ENCODE peak calls at places on chromosome 1, in seven cellular contexts. One of them, this sample, is unnamed.

GRCh38 chr1:59892836-59893811 is 33.4 kb downstream of the CYP2J2 start:
- DNase-seq in heart left ventricle: no peak
- DNase-seq in ascending aorta: no peak
- DNase-seq in esophagus muscularis mucosa: no peak
- DNase-seq in spleen: no peak
- DNase-seq in upper lobe of right lung: no peak
- DNase-seq in adipocyte: no peak
- DNase-seq in this sample: no peak

GRCh38 chr1:40185951-40186864 is 25.0 kb downstream of the RLF start:
- DNase-seq in ascending aorta: no peak
- DNase-seq in esophagus muscularis mucosa: no peak
- DNase-seq in spleen: no peak
- DNase-seq in heart left ventricle: no peak
- DNase-seq in adipocyte: no peak
- DNase-seq in upper lobe of right lung: no peak
- DNase-seq in this sample: no peak

GRCh38 chr1:53365405-53366063 is 37.7 kb upstream of the LRP8 start:
- DNase-seq in ascending aorta: peak; percentile 38
- DNase-seq in spleen: peak; percentile 64
- DNase-seq in esophagus muscularis mucosa: peak; percentile 81
- DNase-seq in upper lobe of right lung: peak; percentile 77
- DNase-seq in heart left ventricle: no peak
- DNase-seq in adipocyte: no peak
- DNase-seq in this sample: no peak

GRCh38 chr1:64212023-64212422 is 8.6 kb downstream of the UBE2U start:
- DNase-seq in heart left ventricle: no peak
- DNase-seq in esophagus muscularis mucosa: no peak
- DNase-seq in upper lobe of right lung: no peak
- DNase-seq in adipocyte: peak; percentile 75
- DNase-seq in ascending aorta: no peak
- DNase-seq in spleen: no peak
- DNase-seq in this sample: no peak

GRCh38 chr1:1987142-1987510 is 16.5 kb downstream of the CFAP74 start:
- DNase-seq in spleen: no peak
- DNase-seq in upper lobe of right lung: no peak
- DNase-seq in ascending aorta: no peak
- DNase-seq in esophagus muscularis mucosa: no peak
- DNase-seq in adipocyte: no peak
- DNase-seq in heart left ventricle: no peak
- DNase-seq in this sample: no peak

GRCh38 chr1:47388548-47389238 is 27.4 kb upstream of the FOXE3 start:
- DNase-seq in adipocyte: peak; percentile 86
- DNase-seq in spleen: no peak
- DNase-seq in esophagus muscularis mucosa: no peak
- DNase-seq in ascending aorta: peak; percentile 74
- DNase-seq in heart left ventricle: peak; percentile 42
- DNase-seq in upper lobe of right lung: no peak
- DNase-seq in this sample: peak; percentile 63

GRCh38 chr1:158930504-158930903 is 848 bp upstream of the PYHIN1 start:
- DNase-seq in esophagus muscularis mucosa: no peak
- DNase-seq in heart left ventricle: no peak
- DNase-seq in spleen: no peak
- DNase-seq in ascending aorta: no peak
- DNase-seq in upper lobe of right lung: no peak
- DNase-seq in adipocyte: no peak
- DNase-seq in this sample: no peak

GRCh38 chr1:240758296-240758695 is 146.3 kb upstream of the GREM2 start:
- DNase-seq in spleen: no peak
- DNase-seq in heart left ventricle: no peak
- DNase-seq in ascending aorta: no peak
- DNase-seq in adipocyte: no peak
- DNase-seq in upper lobe of right lung: no peak
- DNase-seq in esophagus muscularis mucosa: no peak
- DNase-seq in this sample: no peak

GRCh38 chr1:232830661-232831060 is 25.4 kb downstream of the MAP10 start:
- DNase-seq in heart left ventricle: no peak
- DNase-seq in ascending aorta: no peak
- DNase-seq in spleen: no peak
- DNase-seq in upper lobe of right lung: no peak
- DNase-seq in adipocyte: no peak
- DNase-seq in esophagus muscularis mucosa: no peak
- DNase-seq in this sample: no peak

GRCh38 chr1:208988811-208989222 is 594.7 kb upstream of the CAMK1G start:
- DNase-seq in ascending aorta: no peak
- DNase-seq in esophagus muscularis mucosa: no peak
- DNase-seq in spleen: no peak
- DNase-seq in adipocyte: peak; percentile 81
- DNase-seq in heart left ventricle: peak; percentile 24
- DNase-seq in upper lobe of right lung: no peak
- DNase-seq in this sample: no peak

GRCh38 chr1:203486618-203487370 is 7.2 kb upstream of the OPTC start:
- DNase-seq in spleen: no peak
- DNase-seq in heart left ventricle: peak; percentile 38
- DNase-seq in esophagus muscularis mucosa: no peak
- DNase-seq in upper lobe of right lung: no peak
- DNase-seq in ascending aorta: no peak
- DNase-seq in adipocyte: no peak
- DNase-seq in this sample: no peak

GRCh38 chr1:198749279-198749678 is 110.4 kb downstream of the PTPRC start:
- DNase-seq in ascending aorta: no peak
- DNase-seq in heart left ventricle: no peak
- DNase-seq in upper lobe of right lung: no peak
- DNase-seq in esophagus muscularis mucosa: no peak
- DNase-seq in adipocyte: no peak
- DNase-seq in spleen: no peak
- DNase-seq in this sample: no peak

GRCh38 chr1:55781944-55782482 is 566.8 kb upstream of the USP24 start:
- DNase-seq in adipocyte: peak; percentile 21
- DNase-seq in upper lobe of right lung: no peak
- DNase-seq in ascending aorta: no peak
- DNase-seq in spleen: no peak
- DNase-seq in heart left ventricle: no peak
- DNase-seq in esophagus muscularis mucosa: no peak
- DNase-seq in this sample: no peak

GRCh38 chr1:39405358-39405757 is 86.1 kb upstream of the BMP8A start:
- DNase-seq in adipocyte: peak; percentile 47
- DNase-seq in upper lobe of right lung: no peak
- DNase-seq in ascending aorta: no peak
- DNase-seq in heart left ventricle: no peak
- DNase-seq in spleen: no peak
- DNase-seq in esophagus muscularis mucosa: no peak
- DNase-seq in this sample: no peak

GRCh38 chr1:64111787-64112186 is 91.6 kb upstream of the UBE2U start:
- DNase-seq in adipocyte: peak; percentile 43
- DNase-seq in upper lobe of right lung: no peak
- DNase-seq in ascending aorta: no peak
- DNase-seq in heart left ventricle: no peak
- DNase-seq in spleen: no peak
- DNase-seq in esophagus muscularis mucosa: no peak
- DNase-seq in this sample: no peak

GRCh38 chr1:9621032-9621431 is 30.5 kb upstream of the PIK3CD start:
- DNase-seq in ascending aorta: no peak
- DNase-seq in esophagus muscularis mucosa: no peak
- DNase-seq in adipocyte: no peak
- DNase-seq in spleen: no peak
- DNase-seq in upper lobe of right lung: no peak
- DNase-seq in heart left ventricle: no peak
- DNase-seq in this sample: no peak

GRCh38 chr1:164765993-164766720 is 207.2 kb downstream of the PBX1 start:
- DNase-seq in spleen: no peak
- DNase-seq in esophagus muscularis mucosa: no peak
- DNase-seq in adipocyte: no peak
- DNase-seq in ascending aorta: no peak
- DNase-seq in upper lobe of right lung: no peak
- DNase-seq in heart left ventricle: no peak
- DNase-seq in this sample: no peak

GRCh38 chr1:53631622-53632310 is 107.2 kb downstream of the GLIS1 start:
- DNase-seq in adipocyte: no peak
- DNase-seq in ascending aorta: peak; percentile 9
- DNase-seq in spleen: peak; percentile 29
- DNase-seq in heart left ventricle: no peak
- DNase-seq in esophagus muscularis mucosa: peak; percentile 72
- DNase-seq in upper lobe of right lung: no peak
- DNase-seq in this sample: no peak

GRCh38 chr1:54335396-54336056 is 70.7 kb downstream of the SSBP3 start:
- DNase-seq in upper lobe of right lung: no peak
- DNase-seq in adipocyte: peak; percentile 93
- DNase-seq in esophagus muscularis mucosa: peak; percentile 94
- DNase-seq in heart left ventricle: peak; percentile 80
- DNase-seq in spleen: no peak
- DNase-seq in ascending aorta: peak; percentile 87
- DNase-seq in this sample: no peak

GRCh38 chr1:90710579-90711536 is 6.2 kb downstream of the BARHL2 start:
- DNase-seq in esophagus muscularis mucosa: peak; percentile 86
- DNase-seq in spleen: no peak
- DNase-seq in adipocyte: no peak
- DNase-seq in ascending aorta: no peak
- DNase-seq in heart left ventricle: no peak
- DNase-seq in upper lobe of right lung: no peak
- DNase-seq in this sample: no peak

GRCh38 chr1:246503341-246503740 is 3.7 kb downstream of the SMYD3 start:
- DNase-seq in spleen: no peak
- DNase-seq in adipocyte: peak; percentile 37
- DNase-seq in esophagus muscularis mucosa: no peak
- DNase-seq in upper lobe of right lung: no peak
- DNase-seq in heart left ventricle: no peak
- DNase-seq in ascending aorta: no peak
- DNase-seq in this sample: no peak

GRCh38 chr1:66446261-66447001 is 87.5 kb upstream of the SGIP1 start:
- DNase-seq in adipocyte: peak; percentile 90
- DNase-seq in upper lobe of right lung: no peak
- DNase-seq in spleen: no peak
- DNase-seq in heart left ventricle: no peak
- DNase-seq in ascending aorta: no peak
- DNase-seq in esophagus muscularis mucosa: no peak
- DNase-seq in this sample: peak; percentile 68

GRCh38 chr1:58997060-58997411 is 213.2 kb upstream of the JUN start:
- DNase-seq in spleen: no peak
- DNase-seq in esophagus muscularis mucosa: no peak
- DNase-seq in ascending aorta: no peak
- DNase-seq in heart left ventricle: no peak
- DNase-seq in upper lobe of right lung: no peak
- DNase-seq in adipocyte: no peak
- DNase-seq in this sample: no peak

GRCh38 chr1:58539553-58539952 is 7.0 kb downstream of the OMA1 start:
- DNase-seq in esophagus muscularis mucosa: no peak
- DNase-seq in ascending aorta: no peak
- DNase-seq in adipocyte: peak; percentile 70
- DNase-seq in upper lobe of right lung: no peak
- DNase-seq in spleen: no peak
- DNase-seq in heart left ventricle: no peak
- DNase-seq in this sample: no peak

GRCh38 chr1:232471250-232471649 is 158.7 kb downstream of the SIPA1L2 start:
- DNase-seq in spleen: no peak
- DNase-seq in adipocyte: no peak
- DNase-seq in heart left ventricle: no peak
- DNase-seq in ascending aorta: no peak
- DNase-seq in upper lobe of right lung: no peak
- DNase-seq in esophagus muscularis mucosa: no peak
- DNase-seq in this sample: no peak

GRCh38 chr1:230677200-230677599 is 34.9 kb downstream of the COG2 start:
- DNase-seq in ascending aorta: no peak
- DNase-seq in adipocyte: no peak
- DNase-seq in heart left ventricle: no peak
- DNase-seq in esophagus muscularis mucosa: no peak
- DNase-seq in upper lobe of right lung: no peak
- DNase-seq in spleen: no peak
- DNase-seq in this sample: no peak
- H3K36me3 ChIP-seq in ascending aorta: peaks cover 82% of the 10 kb centered on the region
- H3K36me3 ChIP-seq in adipocyte: peaks cover 89% of the 10 kb centered on the region
- H3K36me3 ChIP-seq in heart left ventricle: peaks cover 18% of the 10 kb centered on the region
- H3K36me3 ChIP-seq in esophagus muscularis mucosa: peaks cover 82% of the 10 kb centered on the region
- H3K36me3 ChIP-seq in upper lobe of right lung: peaks cover 82% of the 10 kb centered on the region
- H3K36me3 ChIP-seq in spleen: peaks cover 2% of the 10 kb centered on the region
- H3K36me3 ChIP-seq in this sample: peaks cover 76% of the 10 kb centered on the region

DNA sequence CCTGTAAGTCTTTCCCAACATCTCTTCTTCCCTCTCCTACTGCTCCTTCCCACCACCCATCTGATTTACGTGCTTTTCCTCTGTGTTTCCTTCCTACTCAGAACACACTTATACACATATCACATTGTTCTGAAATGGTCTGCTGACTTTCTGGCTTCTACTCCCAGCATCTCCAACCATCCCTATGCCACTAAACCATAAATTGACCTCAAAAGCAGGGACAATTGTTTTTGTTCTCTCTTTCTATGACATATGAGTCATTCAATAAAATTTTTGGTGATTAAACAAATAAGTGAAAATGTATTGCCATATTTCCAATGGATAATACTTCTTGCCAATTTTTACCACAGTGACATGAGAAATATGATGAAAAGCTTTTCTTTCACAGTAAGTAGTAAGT is 8.2 kb downstream of the GOLPH3L start:
- DNase-seq in heart left ventricle: no peak
- DNase-seq in spleen: no peak
- DNase-seq in upper lobe of right lung: no peak
- DNase-seq in ascending aorta: no peak
- DNase-seq in adipocyte: peak; percentile 0
- DNase-seq in esophagus muscularis mucosa: no peak
- DNase-seq in this sample: no peak
- H3K4me3 ChIP-seq in heart left ventricle: no peak overlapping the region
- H3K4me3 ChIP-seq in spleen: no peak overlapping the region
- H3K4me3 ChIP-seq in upper lobe of right lung: no peak overlapping the region
- H3K4me3 ChIP-seq in ascending aorta: no peak overlapping the region
- H3K4me3 ChIP-seq in adipocyte: no peak overlapping the region
- H3K4me3 ChIP-seq in esophagus muscularis mucosa: no peak overlapping the region
- H3K4me3 ChIP-seq in this sample: no peak overlapping the region

GRCh38 chr1:25834894-25835293 is 15.1 kb downstream of the MTFR1L start:
- DNase-seq in adipocyte: no peak
- DNase-seq in upper lobe of right lung: no peak
- DNase-seq in spleen: no peak
- DNase-seq in esophagus muscularis mucosa: no peak
- DNase-seq in heart left ventricle: no peak
- DNase-seq in ascending aorta: no peak
- DNase-seq in this sample: no peak
- H3K36me3 ChIP-seq in adipocyte: peaks cover 43% of the 10 kb centered on the region
- H3K36me3 ChIP-seq in upper lobe of right lung: peaks cover 43% of the 10 kb centered on the region
- H3K36me3 ChIP-seq in spleen: no peaks in the 10 kb centered on the region
- H3K36me3 ChIP-seq in esophagus muscularis mucosa: peaks cover 51% of the 10 kb centered on the region
- H3K36me3 ChIP-seq in heart left ventricle: peaks cover 15% of the 10 kb centered on the region
- H3K36me3 ChIP-seq in ascending aorta: peaks cover 44% of the 10 kb centered on the region
- H3K36me3 ChIP-seq in this sample: peaks cover 74% of the 10 kb centered on the region

GRCh38 chr1:23784846-23785245 is 6.1 kb upstream of the LYPLA2 start:
- DNase-seq in upper lobe of right lung: no peak
- DNase-seq in heart left ventricle: no peak
- DNase-seq in spleen: no peak
- DNase-seq in esophagus muscularis mucosa: no peak
- DNase-seq in adipocyte: no peak
- DNase-seq in ascending aorta: no peak
- DNase-seq in this sample: no peak

GRCh38 chr1:23776198-23776597 is 2.0 kb upstream of the PITHD1 start:
- DNase-seq in esophagus muscularis mucosa: no peak
- DNase-seq in heart left ventricle: no peak
- DNase-seq in upper lobe of right lung: no peak
- DNase-seq in adipocyte: no peak
- DNase-seq in ascending aorta: no peak
- DNase-seq in spleen: no peak
- DNase-seq in this sample: no peak

GRCh38 chr1:23777979-23778814 is at the start of gene PITHD1:
- DNase-seq in spleen: peak; percentile 94
- DNase-seq in adipocyte: peak; percentile 92
- DNase-seq in ascending aorta: peak; percentile 87
- DNase-seq in esophagus muscularis mucosa: peak; percentile 95
- DNase-seq in heart left ventricle: peak; percentile 80
- DNase-seq in upper lobe of right lung: peak; percentile 92
- DNase-seq in this sample: peak; percentile 69

GRCh38 chr1:23774174-23774880 is 3.9 kb upstream of the PITHD1 start:
- DNase-seq in upper lobe of right lung: peak; percentile 38
- DNase-seq in spleen: no peak
- DNase-seq in ascending aorta: no peak
- DNase-seq in esophagus muscularis mucosa: no peak
- DNase-seq in heart left ventricle: no peak
- DNase-seq in adipocyte: no peak
- DNase-seq in this sample: no peak

GRCh38 chr1:23779826-23780371 is 1.7 kb downstream of the PITHD1 start:
- DNase-seq in adipocyte: peak; percentile 65
- DNase-seq in heart left ventricle: no peak
- DNase-seq in esophagus muscularis mucosa: no peak
- DNase-seq in ascending aorta: no peak
- DNase-seq in spleen: no peak
- DNase-seq in upper lobe of right lung: no peak
- DNase-seq in this sample: no peak
- H3K4me3 ChIP-seq in adipocyte: peak overlapping the region; percentile 99
- H3K4me3 ChIP-seq in heart left ventricle: peak overlapping the region; percentile 95
- H3K4me3 ChIP-seq in esophagus muscularis mucosa: no peak overlapping the region
- H3K4me3 ChIP-seq in ascending aorta: peak overlapping the region; percentile 95
- H3K4me3 ChIP-seq in spleen: peak overlapping the region; percentile 70
- H3K4me3 ChIP-seq in upper lobe of right lung: no peak overlapping the region
- H3K4me3 ChIP-seq in this sample: no peak overlapping the region